ENCODE peak calls at places on chromosomes 3 and 15, in six cellular contexts. R is A549, C is SK-N-SH, T is GM12878, I is IMR-90, U is K562. K is an unnamed sample.

GRCh38 chr3:15512173-15512572 is 9.3 kb downstream of the COLQ start:
- DNase-seq in R (no peak), C (no peak), T (no peak), I (peak), U (no peak), K (no peak)

GRCh38 chr15:46091860-46092450 is 457.1 kb downstream of the SQOR start:
- DNase-seq in R (peak), C (peak), T (no peak), I (peak), U (peak), K (peak)

GRCh38 chr3:33060609-33061337 is 36.2 kb downstream of the GLB1 start:
- DNase-seq in R (no peak), C (no peak), T (no peak), I (no peak), U (no peak), K (no peak)

GRCh38 chr3:50264389-50264963 is 4.5 kb upstream of the SEMA3B start:
- DNase-seq in R (peak), C (peak), T (no peak), I (peak), U (no peak), K (peak)

GRCh38 chr3:124951511-124952390 is 17.2 kb upstream of the MUC13 start:
- DNase-seq in R (no peak), C (no peak), T (no peak), I (peak), U (no peak), K (no peak)

GRCh38 chr15:50710585-50710984 is 24.0 kb upstream of the TRPM7 start:
- DNase-seq in R (no peak), C (no peak), T (no peak), I (no peak), U (no peak), K (no peak)

GRCh38 chr15:97902140-97902780 is 58.2 kb upstream of the ARRDC4 start:
- DNase-seq in R (no peak), C (no peak), T (no peak), I (peak), U (no peak), K (no peak)

GRCh38 chr3:175704366-175705041 is 845.4 kb downstream of the NAALADL2 start:
- DNase-seq in R (no peak), C (no peak), T (no peak), I (peak), U (no peak), K (no peak)

GRCh38 chr3:101038393-101038792 is 45.2 kb upstream of the ABI3BP start:
- DNase-seq in R (no peak), C (no peak), T (no peak), I (peak), U (no peak), K (no peak)

GRCh38 chr15:26572606-26573350 is 200.1 kb downstream of the GABRB3 start:
- DNase-seq in R (no peak), C (no peak), T (no peak), I (no peak), U (no peak), K (no peak)

GRCh38 chr3:171284308-171285075 is 175.7 kb downstream of the TNIK start:
- DNase-seq in R (peak), C (peak), T (peak), I (peak), U (no peak), K (no peak)

GRCh38 chr3:107981471-107982111 is 109.2 kb downstream of the CD47 start:
- DNase-seq in R (no peak), C (no peak), T (no peak), I (no peak), U (no peak), K (no peak)

GRCh38 chr15:28984421-28985375 is 98.9 kb downstream of the APBA2 start:
- DNase-seq in R (no peak), C (peak), T (no peak), I (peak), U (peak), K (peak)

GRCh38 chr15:52709172-52709979 is 30.2 kb upstream of the ATOSA start:
- DNase-seq in R (no peak), C (no peak), T (no peak), I (no peak), U (peak), K (peak)

GRCh38 chr3:157585386-157585785 is 82.2 kb upstream of the VEPH1 start:
- DNase-seq in R (no peak), C (no peak), T (no peak), I (no peak), U (no peak), K (no peak)

GRCh38 chr15:57706405-57707209 is at the start of gene POLR2M:
- DNase-seq in R (peak), C (peak), T (peak), I (peak), U (peak), K (peak)

GRCh38 chr15:57698243-57698642 is 8.3 kb upstream of the POLR2M start:
- DNase-seq in R (no peak), C (no peak), T (no peak), I (no peak), U (no peak), K (no peak)

GRCh38 chr15:57708047-57708446 is 1.5 kb downstream of the POLR2M start:
- DNase-seq in R (no peak), C (no peak), T (no peak), I (peak), U (peak), K (no peak)

GRCh38 chr15:57705746-57706404 is 639 bp upstream of the POLR2M start:
- DNase-seq in R (no peak), C (no peak), T (no peak), I (no peak), U (no peak), K (no peak)

DNA sequence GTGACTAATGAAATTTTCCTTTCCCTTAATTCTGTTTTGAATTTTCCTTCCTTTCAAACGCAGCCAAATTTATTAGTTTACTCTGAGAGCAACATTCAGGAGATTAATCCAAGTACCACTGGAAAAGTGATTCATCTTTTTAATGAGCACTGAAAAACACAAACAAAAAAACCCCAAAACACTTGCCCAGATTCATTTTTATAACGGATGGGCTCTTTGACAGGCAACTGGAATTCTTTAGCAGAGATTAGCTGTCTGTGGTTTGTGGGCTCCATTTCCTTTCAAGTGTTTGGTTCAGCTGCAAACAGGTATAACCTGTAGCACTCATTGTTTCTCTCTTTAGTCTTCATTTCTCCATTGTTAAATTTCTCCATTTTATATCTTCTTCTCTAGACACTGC is 3.1 kb upstream of the POLR2M start:
- DNase-seq in R (no peak), C (no peak), T (no peak), I (no peak), U (no peak), K (no peak)
- TF ChIP-seq SMC3 in R (no peak), C (no peak), T (no peak), I (no peak), U (no peak), K (no peak)

GRCh38 chr3:42037318-42037945 is 53.7 kb upstream of the TRAK1 start:
- DNase-seq in R (no peak), C (no peak), T (no peak), I (no peak), U (no peak), K (no peak)

GRCh38 chr3:42045719-42046243 is 45.4 kb upstream of the TRAK1 start:
- DNase-seq in R (no peak), C (no peak), T (no peak), I (no peak), U (no peak), K (peak)

GRCh38 chr3:42043116-42043796 is 47.9 kb upstream of the TRAK1 start:
- DNase-seq in R (no peak), C (peak), T (no peak), I (peak), U (no peak), K (peak)

GRCh38 chr3:42042747-42043115 is 48.4 kb upstream of the TRAK1 start:
- DNase-seq in R (no peak), C (peak), T (no peak), I (no peak), U (no peak), K (no peak)
- TF ChIP-seq SMC3 in R (no peak), C (no peak), T (no peak), I (no peak), U (no peak), K (no peak)

DNA sequence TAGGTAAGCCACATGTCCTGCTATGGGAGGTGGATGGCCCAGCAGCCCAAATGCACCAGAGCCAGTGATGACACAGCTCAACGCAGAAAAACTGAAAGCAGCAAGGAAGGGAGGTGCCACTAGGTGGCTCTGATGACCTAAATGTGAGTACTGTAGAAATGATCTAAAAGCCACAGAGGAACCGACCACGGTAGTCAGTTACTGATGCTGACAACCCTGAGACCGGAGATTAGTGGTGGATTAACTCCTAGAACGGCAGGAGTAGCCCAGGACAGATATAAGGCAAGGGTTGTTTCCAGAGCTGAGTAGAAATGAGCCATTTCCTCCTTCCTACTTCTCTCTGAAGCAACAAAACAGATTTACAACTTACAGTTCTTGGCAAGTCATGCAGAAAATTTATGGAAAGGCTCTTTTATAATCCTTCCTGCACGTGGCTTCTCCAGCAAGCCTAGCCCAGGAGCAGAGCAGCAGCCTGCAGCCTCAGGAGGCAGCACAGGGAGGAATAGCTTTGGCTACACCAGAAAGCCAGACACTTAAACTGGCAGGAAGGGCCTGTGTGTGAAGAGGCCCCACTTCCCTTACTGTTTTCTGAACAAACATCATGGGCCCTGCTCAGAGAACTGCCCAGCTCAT is 13.1 kb downstream of the FBXL22 start:
- DNase-seq in R (peak), C (peak), T (peak), I (peak), U (peak), K (peak)
- TF ChIP-seq SMC3 in R (peak), C (peak), T (peak), I (peak), U (peak), K (peak)

GRCh38 chr15:33296856-33297255 is 13.9 kb upstream of the RYR3 start:
- DNase-seq in R (no peak), C (no peak), T (no peak), I (no peak), U (no peak), K (no peak)

GRCh38 chr15:33296050-33296449 is 14.7 kb upstream of the RYR3 start:
- DNase-seq in R (no peak), C (no peak), T (no peak), I (no peak), U (no peak), K (no peak)

GRCh38 chr15:33298631-33299030 is 12.1 kb upstream of the RYR3 start:
- DNase-seq in R (no peak), C (no peak), T (no peak), I (no peak), U (no peak), K (no peak)

GRCh38 chr15:33293619-33294309 is 17.0 kb upstream of the RYR3 start:
- DNase-seq in R (no peak), C (no peak), T (no peak), I (no peak), U (no peak), K (no peak)

GRCh38 chr15:33292718-33293307 is 18.0 kb upstream of the RYR3 start:
- DNase-seq in R (peak), C (peak), T (no peak), I (peak), U (peak), K (peak)
- TF ChIP-seq SMC3 in R (peak), C (peak), T (peak), I (peak), U (peak), K (peak)

DNA sequence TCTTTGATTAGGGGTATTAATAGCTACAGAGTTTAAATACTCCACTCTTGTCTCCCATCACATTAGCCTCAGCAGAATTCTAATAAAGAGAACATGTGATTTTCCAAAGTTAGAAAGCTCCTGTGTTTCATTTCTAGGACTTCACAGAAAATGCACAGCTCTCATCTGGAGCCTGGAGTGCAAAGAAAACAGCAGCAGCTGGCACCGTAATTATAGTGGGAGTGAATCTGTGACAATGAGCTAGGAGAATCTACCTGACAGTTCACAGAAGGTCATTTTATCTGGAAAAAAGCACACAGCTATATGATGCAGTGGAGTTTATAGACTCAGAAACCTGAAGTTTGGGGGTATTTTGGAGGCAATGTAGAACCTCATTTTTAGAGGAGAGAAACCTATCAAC is 5.4 kb upstream of the TRIM59 start:
- DNase-seq in R (no peak), C (no peak), T (no peak), I (no peak), U (no peak), K (no peak)
- TF ChIP-seq SMC3 in R (no peak), C (no peak), T (no peak), I (no peak), U (no peak), K (no peak)

GRCh38 chr15:66722757-66723540 is 20.9 kb downstream of the SMAD6 start:
- DNase-seq in R (no peak), C (no peak), T (no peak), I (no peak), U (no peak), K (no peak)

GRCh38 chr15:66721020-66721419 is 19.0 kb downstream of the SMAD6 start:
- DNase-seq in R (no peak), C (no peak), T (no peak), I (no peak), U (no peak), K (no peak)

GRCh38 chr15:66720206-66721010 is 18.4 kb downstream of the SMAD6 start:
- DNase-seq in R (no peak), C (no peak), T (no peak), I (peak), U (peak), K (no peak)

GRCh38 chr15:66721501-66721937 is 19.5 kb downstream of the SMAD6 start:
- DNase-seq in R (no peak), C (no peak), T (no peak), I (peak), U (peak), K (no peak)

DNA sequence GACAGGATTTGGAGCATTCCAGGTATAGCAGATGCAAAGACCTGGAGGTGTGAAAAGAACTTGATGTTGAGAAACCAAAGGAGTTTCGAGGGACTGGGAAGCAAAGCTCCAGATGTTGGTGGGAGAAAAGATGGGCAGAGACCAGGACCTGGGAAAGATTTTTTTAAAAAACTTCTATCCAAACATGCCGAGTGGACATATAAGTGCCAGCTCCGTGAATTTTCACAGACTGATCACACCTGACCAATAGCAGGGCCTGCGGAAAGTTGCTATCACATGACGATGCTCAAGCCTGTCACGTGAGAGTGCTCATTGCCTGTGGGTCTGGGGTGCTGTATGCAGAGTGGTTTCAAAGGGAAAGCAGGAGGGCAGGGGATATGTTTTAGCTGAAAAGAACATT is 19.9 kb downstream of the SMAD6 start:
- DNase-seq in R (no peak), C (no peak), T (no peak), I (no peak), U (no peak), K (no peak)
- TF ChIP-seq SMC3 in R (no peak), C (no peak), T (no peak), I (no peak), U (no peak), K (no peak)

GRCh38 chr15:31489281-31489680 is 162.6 kb downstream of the KLF13 start:
- DNase-seq in R (no peak), C (no peak), T (no peak), I (no peak), U (no peak), K (no peak)

GRCh38 chr15:31486906-31487695 is 160.5 kb downstream of the KLF13 start:
- DNase-seq in R (no peak), C (no peak), T (no peak), I (no peak), U (no peak), K (no peak)

GRCh38 chr15:31486506-31486905 is 159.9 kb downstream of the KLF13 start:
- DNase-seq in R (no peak), C (no peak), T (no peak), I (no peak), U (no peak), K (no peak)

GRCh38 chr15:31488437-31489204 is 162.0 kb downstream of the KLF13 start:
- DNase-seq in R (peak), C (peak), T (peak), I (peak), U (peak), K (peak)

DNA sequence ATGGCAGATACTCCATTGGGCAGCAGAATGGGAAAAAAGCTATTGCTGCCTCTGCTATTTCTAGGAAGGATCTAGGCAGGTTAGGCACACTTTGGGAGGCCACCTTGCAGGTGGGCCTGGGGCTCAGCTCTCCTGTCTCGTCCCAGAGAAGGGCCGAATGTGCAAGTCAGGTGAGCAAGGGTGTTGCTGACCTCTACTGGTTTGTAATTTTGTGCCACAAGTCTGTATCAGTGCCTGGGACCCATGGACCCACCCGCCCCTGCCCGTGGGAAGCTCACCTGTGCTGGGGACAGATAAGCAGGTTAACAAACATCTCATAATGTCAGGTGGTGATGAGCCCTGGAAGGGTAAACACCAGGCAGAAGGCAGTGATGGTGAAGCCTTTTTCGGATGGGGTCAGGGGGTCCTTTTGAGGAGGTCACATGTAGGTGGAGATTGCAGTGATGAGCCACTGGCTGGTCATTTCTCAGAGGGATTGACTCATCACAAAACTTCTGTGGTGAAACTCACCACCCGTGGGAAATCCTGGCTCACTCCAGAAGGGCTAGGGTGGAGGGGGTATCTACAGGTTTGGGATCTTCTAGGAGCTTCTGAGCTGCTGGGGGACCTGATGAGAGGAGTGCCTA is 161.3 kb downstream of the KLF13 start:
- DNase-seq in R (no peak), C (no peak), T (peak), I (peak), U (no peak), K (no peak)
- TF ChIP-seq SMC3 in R (peak), C (no peak), T (peak), I (no peak), U (no peak), K (no peak)

GRCh38 chr3:14373753-14374376 is 28.5 kb upstream of the SLC6A6 start:
- DNase-seq in R (no peak), C (no peak), T (no peak), I (no peak), U (no peak), K (no peak)

GRCh38 chr3:14372587-14372986 is 29.8 kb upstream of the SLC6A6 start:
- DNase-seq in R (no peak), C (no peak), T (no peak), I (no peak), U (no peak), K (no peak)

GRCh38 chr3:14369675-14370669 is 32.4 kb upstream of the SLC6A6 start:
- DNase-seq in R (peak), C (no peak), T (no peak), I (no peak), U (peak), K (peak)

GRCh38 chr3:14370719-14371572 is 31.5 kb upstream of the SLC6A6 start:
- DNase-seq in R (no peak), C (no peak), T (no peak), I (no peak), U (no peak), K (no peak)

GRCh38 chr3:14371573-14372474 is 30.6 kb upstream of the SLC6A6 start:
- DNase-seq in R (peak), C (peak), T (no peak), I (peak), U (peak), K (peak)
- TF ChIP-seq SMC3 in R (peak), C (no peak), T (no peak), I (no peak), U (peak), K (no peak)

DNA sequence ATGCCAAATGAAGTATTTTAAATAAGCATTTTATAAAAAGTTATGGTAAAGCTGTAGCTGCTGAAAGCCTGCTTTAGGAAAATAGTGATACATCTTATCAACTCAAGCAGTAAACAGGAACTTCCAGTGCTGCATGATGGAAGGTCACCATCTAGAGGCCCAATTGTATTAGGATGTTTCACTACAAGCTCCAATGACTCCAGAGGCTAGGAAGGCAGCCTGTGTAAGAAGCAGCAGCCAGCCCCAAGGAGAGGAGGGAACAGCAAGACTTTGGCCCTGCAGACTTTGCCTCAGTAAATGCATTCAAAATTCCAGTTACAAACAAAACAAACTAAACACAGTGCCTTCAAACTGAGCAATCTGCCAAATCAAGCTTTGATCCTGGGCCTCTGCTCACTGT is 32.1 kb downstream of the ILDR1 start:
- DNase-seq in R (no peak), C (no peak), T (no peak), I (no peak), U (no peak), K (no peak)
- TF ChIP-seq SMC3 in R (no peak), C (no peak), T (no peak), I (no peak), U (no peak), K (no peak)